ENCODE peak calls at places on chromosomes 11 and 22, in four cellular contexts. A is stomach, G is GM23338, M is K562. R is an unnamed sample.
A peak's percentile ranks its signal among the peaks of the same experiment; 100 is the strongest.

GRCh38 chr11:48043111-48043997 is 63.0 kb downstream of the PTPRJ start:
- DNase-seq in A (no peak), M (no peak), G (no peak), R (no peak)

GRCh38 chr11:125489166-125489565 is 6.9 kb downstream of the FEZ1 start:
- DNase-seq in M (no peak), G (no peak), A (no peak), R (no peak)

GRCh38 chr11:69928124-69928523 is 108.9 kb upstream of the FGF3 start:
- DNase-seq in A (no peak), G (no peak), M (no peak), R (no peak)

GRCh38 chr11:71451596-71452353 is 1.2 kb upstream of the NADSYN1 start:
- DNase-seq in A (no peak), M (peak; percentile 72), G (peak; percentile 84), R (no peak)

GRCh38 chr11:12411806-12412727 is 34.7 kb downstream of the PARVA start:
- DNase-seq in M (peak; percentile 73), G (peak; percentile 90), A (peak; percentile 57), R (peak; percentile 73)

GRCh38 chr11:92393218-92393617 is 168.6 kb downstream of the FAT3 start:
- DNase-seq in M (no peak), G (no peak), A (no peak), R (no peak)

GRCh38 chr11:8719260-8720190 is 36.9 kb downstream of the RPL27A start:
- DNase-seq in M (no peak), G (no peak), A (no peak), R (no peak)

GRCh38 chr11:101863361-101863760 is 51.4 kb upstream of the CEP126 start:
- DNase-seq in G (no peak), A (no peak), M (no peak), R (no peak)

GRCh38 chr22:42256930-42257329 is 13.5 kb downstream of the TCF20 start:
- DNase-seq in G (no peak), M (no peak), A (no peak), R (no peak)

GRCh38 chr11:30631148-30631547 is 45.0 kb upstream of the MPPED2 start:
- DNase-seq in A (no peak), G (no peak), M (no peak), R (no peak)

GRCh38 chr11:84714316-84714780 is 912.8 kb downstream of the DLG2 start:
- DNase-seq in A (peak; percentile 28), G (peak; percentile 91), M (peak; percentile 27), R (no peak)

GRCh38 chr22:40210814-40211213 is 33.1 kb downstream of the TNRC6B start:
- DNase-seq in M (no peak), A (no peak), G (no peak), R (no peak)

GRCh38 chr11:134030853-134031252 is 38.0 kb upstream of the JAM3 start:
- DNase-seq in G (peak; percentile 69), M (peak; percentile 20), A (no peak), R (no peak)

GRCh38 chr11:118155781-118156530 is 3.3 kb upstream of the SCN4B start:
- DNase-seq in A (no peak), M (no peak), G (no peak), R (no peak)

GRCh38 chr11:1827095-1827797 is 7.5 kb upstream of the SYT8 start:
- DNase-seq in G (no peak), A (peak; percentile 90), M (no peak), R (peak; percentile 95)

GRCh38 chr22:20057596-20058268 is 22.3 kb upstream of the DGCR8 start:
- DNase-seq in G (no peak), M (no peak), A (no peak), R (no peak)

GRCh38 chr11:114399903-114400221 is 449 bp downstream of the C11orf71 start:
- DNase-seq in G (peak; percentile 92), A (peak; percentile 63), M (peak; percentile 66), R (peak; percentile 46)

GRCh38 chr11:71298016-71298550 is 45.7 kb upstream of the SHANK2 start:
- DNase-seq in M (no peak), G (no peak), A (peak; percentile 8), R (no peak)

GRCh38 chr22:41597635-41597953 is 8.0 kb upstream of the PMM1 start:
- DNase-seq in M (no peak), G (no peak), A (no peak), R (no peak)

GRCh38 chr22:29997516-29997915 is 82.7 kb upstream of the HORMAD2 start:
- DNase-seq in G (no peak), M (no peak), A (no peak), R (no peak)

GRCh38 chr11:44309483-44310197 is at the start of gene ALX4:
- DNase-seq in G (peak; percentile 79), M (peak; percentile 79), A (no peak), R (no peak)

GRCh38 chr22:19874307-19875060 is 19.8 kb upstream of the GNB1L start:
- DNase-seq in A (peak; percentile 47), G (peak; percentile 34), M (no peak), R (no peak)

GRCh38 chr22:44444341-44445306 is 53.4 kb downstream of the RTL6 start:
- DNase-seq in G (peak; percentile 68), A (no peak), M (no peak), R (no peak)

GRCh38 chr11:78832226-78832947 is 257.7 kb upstream of the NARS2 start:
- DNase-seq in G (no peak), A (no peak), M (peak; percentile 6), R (no peak)
- TF ChIP-seq CTCF in G (peak; percentile 28), A (no peak), M (peak; percentile 24), R (no peak)

GRCh38 chr22:36359172-36359973 is 28.4 kb downstream of the MYH9 start:
- DNase-seq in A (no peak), G (no peak), M (no peak), R (no peak)

GRCh38 chr22:36360871-36361383 is 26.8 kb downstream of the MYH9 start:
- DNase-seq in G (peak; percentile 56), M (no peak), A (no peak), R (no peak)

GRCh38 chr22:36356708-36357694 is 30.8 kb downstream of the MYH9 start:
- DNase-seq in M (no peak), A (no peak), G (no peak), R (no peak)

GRCh38 chr22:36360011-36360410 is 27.8 kb downstream of the MYH9 start:
- DNase-seq in M (no peak), A (no peak), G (peak; percentile 79), R (no peak)

DNA sequence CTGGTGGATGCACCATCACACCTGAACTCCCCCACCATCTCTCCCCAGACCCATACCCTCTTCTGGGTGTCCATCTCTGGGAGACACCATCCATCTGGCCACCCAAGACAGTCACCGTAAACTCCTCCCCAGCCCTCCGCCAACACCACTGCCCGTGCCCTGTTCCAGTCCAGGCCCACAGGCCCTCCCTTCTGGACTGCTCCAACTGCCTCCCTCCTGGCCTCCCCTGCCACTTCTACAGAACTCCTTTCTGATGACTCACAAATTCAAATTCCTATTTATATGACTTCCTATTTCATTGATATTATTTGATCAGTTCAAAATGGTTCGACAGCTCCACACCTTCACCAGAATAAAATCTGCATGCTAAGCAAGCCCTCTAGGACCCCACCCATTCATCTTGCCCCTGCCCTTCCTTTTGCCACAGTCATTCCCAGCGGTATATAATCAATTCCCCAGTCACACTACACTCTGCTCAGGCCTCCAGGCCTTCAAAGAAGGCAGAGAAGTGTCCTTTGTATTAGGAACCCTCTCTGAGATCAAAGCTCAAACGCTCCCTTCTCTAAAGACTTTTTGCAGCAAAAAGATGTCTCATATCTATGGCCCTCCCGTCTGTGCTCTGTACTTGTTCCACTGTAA is 29.1 kb downstream of the MYH9 start:
- DNase-seq in G (no peak), A (no peak), M (no peak), R (no peak)
- H3K4me1 ChIP-seq in G (peaks cover 79% of the 10 kb centered on the region), A (peaks cover 96% of the 10 kb centered on the region), M (peaks cover 31% of the 10 kb centered on the region), R (peaks cover 54% of the 10 kb centered on the region)

GRCh38 chr22:24390576-24390975 is 36.8 kb upstream of the ADORA2A start:
- DNase-seq in G (no peak), A (no peak), M (no peak), R (no peak)
- TF ChIP-seq POLR2AphosphoS5 in G (no peak), A (no peak), M (no peak), R (no peak)

GRCh38 chr11:61598886-61599868 is 18.3 kb upstream of the SYT7 start:
- DNase-seq in M (no peak), G (peak; percentile 71), A (no peak), R (no peak)

GRCh38 chr11:61596990-61597389 is 16.1 kb upstream of the SYT7 start:
- DNase-seq in M (no peak), A (no peak), G (no peak), R (no peak)

GRCh38 chr11:61594907-61595257 is 14.0 kb upstream of the SYT7 start:
- DNase-seq in M (no peak), G (no peak), A (no peak), R (no peak)

GRCh38 chr11:61598383-61598782 is 17.5 kb upstream of the SYT7 start:
- DNase-seq in M (no peak), G (no peak), A (no peak), R (no peak)

GRCh38 chr11:61596539-61596938 is 15.7 kb upstream of the SYT7 start:
- DNase-seq in M (no peak), A (no peak), G (no peak), R (no peak)
- TF ChIP-seq CTCF in M (no peak), A (no peak), G (no peak), R (no peak)

GRCh38 chr22:38174626-38175025 is 7.0 kb downstream of the PLA2G6 start:
- DNase-seq in M (no peak), G (no peak), A (no peak), R (no peak)

GRCh38 chr22:38173156-38173906 is 8.3 kb downstream of the PLA2G6 start:
- DNase-seq in G (no peak), M (no peak), A (no peak), R (no peak)

GRCh38 chr22:38170469-38170868 is 11.2 kb downstream of the PLA2G6 start:
- DNase-seq in A (no peak), G (no peak), M (no peak), R (no peak)

GRCh38 chr22:38172489-38173155 is 9.0 kb downstream of the PLA2G6 start:
- DNase-seq in G (no peak), M (no peak), A (peak; percentile 93), R (peak; percentile 87)

DNA sequence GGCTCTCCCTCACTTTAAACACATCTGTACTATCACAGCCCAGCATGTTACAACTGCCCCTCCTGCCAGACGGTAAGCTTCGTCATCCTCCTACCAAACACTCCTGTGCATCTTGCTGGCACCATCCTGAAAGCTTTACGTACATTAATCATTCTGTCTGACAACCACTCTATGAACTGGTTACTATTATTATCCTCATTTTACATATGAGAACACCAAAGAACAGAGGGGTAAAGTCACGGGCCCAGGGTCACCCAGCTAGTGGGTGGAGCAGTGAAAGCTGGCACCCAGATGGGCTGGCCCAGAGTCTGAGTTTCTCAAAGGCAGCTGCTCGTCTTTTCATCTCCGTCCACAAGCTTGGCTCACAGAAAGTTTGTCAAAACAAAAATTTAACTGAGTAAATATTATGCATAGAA is 9.6 kb downstream of the PLA2G6 start:
- DNase-seq in G (no peak), M (no peak), A (no peak), R (no peak)
- H3K4me1 ChIP-seq in G (no peaks in the 10 kb centered on the region), M (no peaks in the 10 kb centered on the region), A (peaks cover 25% of the 10 kb centered on the region), R (peaks cover 22% of the 10 kb centered on the region)

DNA sequence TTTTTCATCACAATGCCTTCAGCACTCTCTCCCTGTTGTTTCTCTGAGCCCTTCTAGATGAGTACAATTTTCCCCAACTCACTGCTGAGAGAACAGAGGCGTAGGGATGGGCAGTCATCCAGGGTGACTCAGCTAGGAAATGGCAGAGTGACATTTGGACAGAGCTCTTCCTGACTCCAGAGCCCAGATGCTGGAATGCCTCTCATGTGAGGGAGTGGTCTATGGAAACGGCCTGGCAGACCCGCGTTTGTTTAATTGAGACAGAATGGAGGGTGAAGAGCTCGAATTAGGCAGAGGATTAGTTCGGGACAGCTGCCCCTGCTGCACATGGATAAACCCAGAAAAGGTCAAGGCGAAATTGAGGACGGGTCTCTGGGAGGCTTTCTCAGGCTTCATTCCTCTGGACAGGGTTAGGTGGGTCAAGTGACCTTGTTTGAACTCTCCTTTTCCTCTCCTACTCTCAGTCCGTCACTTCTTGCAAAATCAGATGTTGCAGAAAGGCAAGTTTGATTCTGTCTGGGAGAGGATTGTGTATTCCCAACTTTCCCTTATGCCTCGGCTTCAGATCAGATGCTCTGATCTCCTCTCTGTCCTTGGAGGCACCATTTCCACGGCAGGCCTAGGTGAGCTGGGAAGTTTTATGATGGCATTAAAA is 7.6 kb upstream of the LMO2 start:
- DNase-seq in M (peak; percentile 64), G (no peak), A (peak; percentile 50), R (peak; percentile 77)
- TF ChIP-seq POLR2AphosphoS5 in M (no peak), G (no peak), A (no peak), R (no peak)